ENCODE peak calls at places on chromosomes 12 and 14, in seven cellular contexts. Q, X, U, A, W, B and L are unnamed samples.

GRCh38 chr14:95320076-95320895 is 578 bp upstream of the CLMN start:
- DNase-seq in A (peak), Q (no peak), U (peak), X (peak), W (no peak), B (no peak), L (no peak)

GRCh38 chr12:90010089-90010488 is 301.5 kb upstream of the ATP2B1 start:
- DNase-seq in X (no peak), B (peak), A (no peak), Q (no peak), U (no peak), W (no peak), L (no peak)

GRCh38 chr12:22893878-22894277 is 268.9 kb downstream of the ETNK1 start:
- DNase-seq in A (no peak), U (no peak), Q (no peak), B (no peak), X (no peak), W (peak), L (no peak)

GRCh38 chr14:38206689-38207088 is 1.0 kb upstream of the SSTR1 start:
- DNase-seq in Q (no peak), X (no peak), A (no peak), U (no peak), W (no peak), B (no peak), L (no peak)

GRCh38 chr14:99946652-99947489 is 118.4 kb upstream of the EVL start:
- DNase-seq in W (peak), A (peak), Q (no peak), B (no peak), U (no peak), X (no peak), L (no peak)

GRCh38 chr12:124024263-124024678 is 51.3 kb downstream of the ZNF664 start:
- DNase-seq in A (no peak), Q (no peak), B (no peak), W (no peak), X (no peak), U (no peak), L (no peak)

GRCh38 chr14:61193471-61193870 is 87.7 kb downstream of the TMEM30B start:
- DNase-seq in B (no peak), X (no peak), A (no peak), W (no peak), Q (no peak), U (no peak), L (no peak)

GRCh38 chr12:78442454-78442801 is 422.1 kb upstream of the SYT1 start:
- DNase-seq in A (no peak), B (no peak), Q (no peak), X (no peak), W (no peak), U (no peak), L (no peak)

GRCh38 chr14:101193126-101193844 is 289.8 kb upstream of the RTL1 start:
- DNase-seq in U (no peak), X (no peak), B (no peak), Q (no peak), W (no peak), A (no peak), L (no peak)

GRCh38 chr14:45145214-45145613 is 9.5 kb downstream of the FANCM start:
- DNase-seq in A (no peak), B (no peak), Q (no peak), U (no peak), X (no peak), W (no peak), L (no peak)

GRCh38 chr12:99618657-99619056 is 28.9 kb upstream of the GARIN6 start:
- DNase-seq in U (no peak), Q (no peak), W (no peak), X (no peak), A (no peak), B (no peak), L (no peak)

GRCh38 chr12:97912943-97913342 is 450.3 kb downstream of the RMST start:
- DNase-seq in X (no peak), U (peak), Q (no peak), A (no peak), B (no peak), W (no peak), L (peak)

GRCh38 chr12:24851816-24852337 is 97.0 kb downstream of the BCAT1 start:
- DNase-seq in X (no peak), W (no peak), U (no peak), B (no peak), Q (no peak), A (no peak), L (no peak)

GRCh38 chr12:66304296-66304915 is 2.1 kb downstream of the HELB start:
- DNase-seq in A (peak), U (no peak), Q (no peak), W (no peak), X (no peak), B (no peak), L (no peak)

GRCh38 chr12:48187916-48188695 is 4.7 kb downstream of the CCDC184 start:
- DNase-seq in X (no peak), Q (no peak), W (no peak), U (no peak), A (no peak), B (no peak), L (no peak)

GRCh38 chr12:51948066-51948465 is 3.4 kb upstream of the ACVR1B start:
- DNase-seq in A (no peak), W (no peak), B (no peak), X (no peak), U (no peak), Q (no peak), L (no peak)

GRCh38 chr14:22887260-22887989 is 4.4 kb downstream of the REM2 start:
- DNase-seq in W (peak), Q (no peak), U (no peak), A (peak), B (peak), X (no peak), L (peak)

GRCh38 chr12:33313476-33313875 is 126.1 kb downstream of the SYT10 start:
- DNase-seq in B (no peak), X (no peak), Q (no peak), W (no peak), A (no peak), U (no peak), L (no peak)

GRCh38 chr12:33314223-33314622 is 125.4 kb downstream of the SYT10 start:
- DNase-seq in A (no peak), W (no peak), X (no peak), U (no peak), Q (no peak), B (no peak), L (no peak)

GRCh38 chr12:33310471-33310870 is 129.1 kb downstream of the SYT10 start:
- DNase-seq in W (no peak), B (no peak), U (no peak), Q (no peak), X (no peak), A (no peak), L (no peak)
- H3K27ac ChIP-seq in W (no peak), B (no peak), U (no peak), Q (no peak), X (no peak), A (no peak), L (no peak)

GRCh38 chr14:20440465-20440864 is 4.5 kb upstream of the KLHL33 start:
- DNase-seq in U (no peak), B (no peak), Q (no peak), W (no peak), A (no peak), X (no peak), L (no peak)

GRCh38 chr14:20441466-20441865 is 5.5 kb upstream of the KLHL33 start:
- DNase-seq in Q (no peak), X (no peak), U (no peak), W (no peak), B (no peak), A (no peak), L (no peak)

GRCh38 chr14:20438664-20439063 is 2.7 kb upstream of the KLHL33 start:
- DNase-seq in W (no peak), B (no peak), X (no peak), U (no peak), A (peak), Q (no peak), L (no peak)

GRCh38 chr14:20436363-20436755 is 393 bp upstream of the KLHL33 start:
- DNase-seq in A (no peak), B (peak), U (no peak), W (no peak), X (no peak), Q (no peak), L (no peak)

DNA sequence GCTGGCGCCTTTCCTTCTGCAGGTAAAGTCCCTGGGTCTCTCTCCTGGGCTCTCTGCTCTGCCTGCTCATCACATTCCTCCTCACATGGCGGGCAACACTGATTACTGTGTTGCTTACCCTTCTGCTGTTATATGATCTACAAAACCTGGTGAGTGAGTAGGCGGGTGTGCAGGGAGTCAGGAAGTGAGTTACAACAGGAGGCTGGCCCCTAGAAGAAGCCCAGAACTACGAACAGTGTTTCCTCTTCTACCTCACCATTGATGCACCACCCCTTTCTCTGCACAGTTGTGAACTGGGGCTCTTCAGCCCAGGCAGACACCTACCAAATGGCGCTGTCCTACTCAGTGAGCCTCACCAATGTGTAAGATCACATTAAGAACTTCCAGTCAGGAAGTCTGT is 4.9 kb upstream of the KLHL33 start:
- DNase-seq in A (peak), W (no peak), X (no peak), B (peak), U (no peak), Q (no peak), L (no peak)
- H3K27ac ChIP-seq in A (no peak), W (no peak), X (no peak), B (no peak), U (no peak), Q (no peak), L (no peak)

GRCh38 chr12:54217309-54217661 is 28.5 kb upstream of the SMUG1 start:
- DNase-seq in W (no peak), X (no peak), U (no peak), Q (no peak), B (no peak), A (no peak), L (no peak)
- H3K27ac ChIP-seq in W (no peak), X (no peak), U (no peak), Q (no peak), B (no peak), A (peak), L (no peak)

GRCh38 chr14:80956922-80957321 is 1.5 kb downstream of the TSHR start:
- DNase-seq in A (peak), X (no peak), B (no peak), U (no peak), W (no peak), Q (no peak), L (no peak)

GRCh38 chr14:80958258-80958657 is 2.8 kb downstream of the TSHR start:
- DNase-seq in U (no peak), A (peak), Q (no peak), B (no peak), W (no peak), X (no peak), L (no peak)

GRCh38 chr14:80955434-80955939 is at the start of gene TSHR:
- DNase-seq in Q (peak), X (no peak), B (no peak), W (no peak), A (peak), U (no peak), L (no peak)

GRCh38 chr14:80954771-80955299 is 586 bp upstream of the TSHR start:
- DNase-seq in Q (peak), A (peak), W (peak), B (peak), X (peak), U (peak), L (no peak)

DNA sequence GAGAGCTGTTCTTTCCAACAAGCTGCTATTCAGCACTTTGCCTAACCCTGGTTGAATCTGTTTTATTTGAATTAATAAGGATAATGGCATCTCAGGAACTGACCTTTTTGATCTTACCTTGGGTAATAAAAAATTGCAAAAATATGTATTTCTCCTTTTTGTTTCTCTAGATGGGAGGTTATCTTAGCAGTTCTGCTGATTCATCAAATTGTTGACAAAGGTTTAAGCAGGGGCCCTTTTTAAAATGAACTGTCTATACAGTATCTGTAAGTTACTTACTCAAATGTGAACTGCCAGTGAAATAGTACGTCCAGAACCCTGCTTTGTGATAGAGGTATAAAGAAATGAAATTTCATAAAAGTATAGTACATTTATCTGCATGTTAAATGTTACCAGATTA is 684 bp downstream of the TSHR start:
- DNase-seq in B (no peak), X (no peak), Q (no peak), A (peak), U (no peak), W (no peak), L (no peak)
- H3K27ac ChIP-seq in B (no peak), X (no peak), Q (no peak), A (peak), U (no peak), W (no peak), L (no peak)

DNA sequence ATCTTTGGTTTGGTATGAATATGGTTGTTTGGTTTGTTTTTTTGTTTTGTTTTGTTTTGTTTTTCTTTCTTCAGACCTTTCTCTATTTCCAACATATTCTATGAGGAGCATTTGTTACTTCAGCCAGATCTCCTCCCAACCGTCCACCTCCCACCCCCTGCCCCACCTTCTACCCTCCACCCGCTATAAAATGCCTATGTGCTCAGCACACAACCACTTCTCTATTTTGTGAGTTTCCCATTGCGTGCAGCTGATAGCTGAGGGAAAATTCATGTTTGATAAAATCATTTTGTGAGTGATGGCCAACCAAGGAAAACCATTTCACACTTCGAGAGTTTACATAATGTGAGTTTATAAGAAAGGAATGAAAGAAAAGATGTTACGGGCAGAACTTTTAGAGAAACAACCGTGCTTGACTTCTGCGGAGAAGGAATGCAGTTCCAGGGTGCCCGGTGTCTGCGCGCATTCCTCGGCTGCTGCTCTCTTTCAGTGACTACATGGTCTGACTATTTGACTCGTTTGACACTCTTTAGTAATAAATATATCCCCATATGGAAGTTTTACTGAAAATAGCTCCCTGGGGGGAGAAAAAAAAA is 140.9 kb downstream of the EFCAB11 start:
- DNase-seq in U (no peak), X (peak), Q (no peak), B (peak), W (no peak), A (no peak), L (no peak)
- H3K27ac ChIP-seq in U (no peak), X (no peak), Q (no peak), B (peak), W (no peak), A (no peak), L (peak)

DNA sequence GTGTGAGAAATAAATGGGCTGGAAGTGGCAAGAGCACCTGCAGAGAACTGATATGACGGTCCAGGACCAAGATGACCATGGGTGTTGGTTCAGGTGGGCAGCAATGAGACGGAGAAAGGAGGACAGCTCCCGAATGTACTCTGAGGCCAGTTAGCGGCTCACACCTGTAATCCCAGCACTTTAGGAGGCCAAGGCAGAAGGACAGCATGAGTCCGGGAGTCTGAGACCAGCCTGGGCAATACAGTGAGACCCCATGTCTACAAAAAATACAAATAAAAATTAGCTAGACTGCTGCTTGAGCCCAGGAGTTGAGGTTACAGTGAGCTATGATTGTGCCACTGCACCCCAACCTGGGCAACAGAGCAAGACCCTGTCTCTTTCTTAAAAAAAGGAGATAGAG is 60.1 kb downstream of the FOXN3 start:
- DNase-seq in A (no peak), Q (no peak), W (no peak), B (no peak), U (no peak), X (no peak), L (no peak)
- H3K27ac ChIP-seq in A (peak), Q (no peak), W (no peak), B (no peak), U (no peak), X (no peak), L (no peak)

GRCh38 chr12:120103044-120103338 is 13.6 kb downstream of the RAB35 start:
- DNase-seq in X (no peak), B (no peak), Q (no peak), A (no peak), U (no peak), W (no peak), L (no peak)
- H3K27ac ChIP-seq in X (no peak), B (no peak), Q (no peak), A (no peak), U (no peak), W (no peak), L (no peak)

DNA sequence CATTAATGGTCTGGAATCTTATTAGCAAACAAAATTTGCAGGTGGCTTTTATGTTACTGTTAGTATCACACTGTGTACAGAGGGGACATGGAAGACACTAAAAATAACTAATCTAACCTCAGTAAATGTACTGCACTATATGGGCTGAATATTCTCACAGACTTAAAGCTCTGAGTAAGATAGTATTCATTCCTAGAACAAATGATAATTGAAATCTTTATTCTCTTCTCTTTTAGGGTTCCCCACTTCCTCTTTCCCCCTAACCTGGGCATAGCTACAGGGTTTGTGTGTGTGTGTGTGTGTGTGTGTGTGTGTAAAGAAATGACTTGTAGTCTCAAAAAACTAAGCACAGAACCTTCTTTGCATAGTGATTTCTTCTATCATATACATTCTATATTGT is 21.4 kb upstream of the HECTD1 start:
- DNase-seq in U (no peak), W (no peak), B (no peak), X (no peak), A (no peak), Q (no peak), L (no peak)
- H3K27ac ChIP-seq in U (peak), W (peak), B (no peak), X (peak), A (no peak), Q (peak), L (peak)